ENCODE peak calls at places on chromosomes 4 and X, in eight cellular contexts. Y is upper lobe of right lung; G is MM.1S; N is CD4-positive, alpha-beta T cell; U is GM13976; X is GM13977; Z is heart left ventricle; F is fibroblast of the aortic adventitia. A is an unnamed sample.
A peak's percentile ranks its signal among the peaks of the same experiment; 100 is the strongest.

GRCh38 chrX:53594354-53594753 is 92.2 kb downstream of the HUWE1 start:
- DNase-seq in Y (no peak), G (no peak), N (no peak), U (no peak), X (no peak), Z (no peak), F (no peak), A (no peak)

GRCh38 chr4:8915201-8916200 is 43.9 kb upstream of the HMX1 start:
- DNase-seq in Y (peak; percentile 59), G (no peak), N (no peak), U (peak; percentile 22), X (peak; percentile 10), Z (peak; percentile 10), F (no peak), A (peak; percentile 45)

GRCh38 chrX:11579856-11580595 is 85.7 kb downstream of the ARHGAP6 start:
- DNase-seq in Y (no peak), G (no peak), N (no peak), U (no peak), X (no peak), Z (no peak), F (peak; percentile 17), A (no peak)

GRCh38 chrX:13934731-13935130 is 95.0 kb downstream of the GEMIN8 start:
- DNase-seq in Y (no peak), G (no peak), N (no peak), U (no peak), X (no peak), Z (no peak), F (no peak), A (no peak)

GRCh38 chr4:1009647-1010521 is 1.5 kb upstream of the FGFRL1 start:
- DNase-seq in Y (peak; percentile 89), G (no peak), N (peak; percentile 54), U (peak; percentile 92), X (peak; percentile 94), Z (peak; percentile 78), F (peak; percentile 41), A (peak; percentile 68)

GRCh38 chr4:139560396-139561084 is 4.5 kb upstream of the SETD7 start:
- DNase-seq in Y (no peak), G (no peak), N (no peak), U (peak; percentile 47), X (peak; percentile 48), Z (no peak), F (no peak), A (peak; percentile 57)

GRCh38 chrX:138710311-138710791 is 1.2 kb downstream of the FGF13 start:
- DNase-seq in Y (no peak), G (no peak), N (no peak), U (no peak), X (peak; percentile 18), Z (no peak), F (no peak), A (no peak)

GRCh38 chr4:185726931-185727330 is 85.1 kb downstream of the SORBS2 start:
- DNase-seq in Y (no peak), G (no peak), N (no peak), U (no peak), X (no peak), Z (no peak), F (no peak), A (no peak)

GRCh38 chr4:175330652-175331051 is 412.5 kb downstream of the ADAM29 start:
- DNase-seq in Y (no peak), G (no peak), N (no peak), U (no peak), X (no peak), Z (no peak), F (peak; percentile 18), A (no peak)

GRCh38 chr4:85724801-85725548 is 250.0 kb downstream of the ARHGAP24 start:
- DNase-seq in Y (no peak), G (no peak), N (no peak), U (no peak), X (no peak), Z (no peak), F (peak; percentile 57), A (no peak)

GRCh38 chr4:151098191-151098590 is 1.2 kb upstream of the RPS3A start:
- DNase-seq in Y (no peak), G (no peak), N (no peak), U (peak; percentile 47), X (peak; percentile 50), Z (no peak), F (no peak), A (peak; percentile 45)

GRCh38 chr4:128871948-128872347 is 62.4 kb downstream of the JADE1 start:
- DNase-seq in Y (no peak), G (no peak), N (no peak), U (no peak), X (no peak), Z (no peak), F (peak; percentile 51), A (no peak)

GRCh38 chr4:77044458-77045124 is 31.2 kb downstream of the CCNI start:
- DNase-seq in Y (no peak), G (peak; percentile 61), N (no peak), U (no peak), X (peak; percentile 22), Z (no peak), F (peak; percentile 78), A (no peak)

GRCh38 chr4:40661803-40662202 is 32.1 kb upstream of the RBM47 start:
- DNase-seq in Y (no peak), G (no peak), N (no peak), U (no peak), X (no peak), Z (no peak), F (no peak), A (no peak)

GRCh38 chr4:110454456-110454855 is 21.5 kb upstream of the ENPEP start:
- DNase-seq in Y (no peak), G (no peak), N (no peak), U (no peak), X (no peak), Z (no peak), F (no peak), A (no peak)

GRCh38 chr4:145888393-145888792 is 50.2 kb downstream of the ZNF827 start:
- DNase-seq in Y (no peak), G (no peak), N (no peak), U (no peak), X (no peak), Z (no peak), F (no peak), A (no peak)

GRCh38 chr4:21769404-21770147 is 179.0 kb downstream of the KCNIP4 start:
- DNase-seq in Y (no peak), G (no peak), N (no peak), U (no peak), X (no peak), Z (no peak), F (peak; percentile 83), A (no peak)

DNA sequence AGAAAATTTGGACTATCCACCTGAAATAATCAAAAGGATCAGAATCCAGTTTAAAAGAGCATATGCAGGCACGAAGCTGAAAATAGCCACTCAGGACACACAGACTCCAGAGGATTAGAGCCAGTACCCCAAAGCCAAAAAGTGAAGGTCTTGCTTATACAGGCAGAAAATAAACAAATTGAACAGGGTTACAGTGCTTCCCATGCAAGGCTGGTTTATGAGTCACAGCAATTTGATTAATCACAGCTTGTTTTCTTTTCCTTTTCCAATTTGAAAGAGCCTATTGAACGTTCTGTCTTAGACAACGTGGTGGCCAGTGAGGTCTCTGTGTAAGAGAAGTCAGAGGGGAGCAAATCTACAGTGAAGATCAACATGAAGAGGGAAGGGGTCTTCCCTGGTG is 10.2 kb downstream of the HGFAC start:
- DNase-seq in Y (no peak), G (no peak), N (no peak), U (no peak), X (no peak), Z (no peak), F (peak; percentile 55), A (no peak)
- TF ChIP-seq CTCF in Y (no peak), G (no peak), N (no peak), U (no peak), X (no peak), Z (no peak), F (no peak), A (no peak)

GRCh38 chr4:25658357-25658771 is 2.7 kb downstream of the SLC34A2 start:
- DNase-seq in Y (peak; percentile 56), G (no peak), N (no peak), U (no peak), X (no peak), Z (no peak), F (no peak), A (no peak)

GRCh38 chr4:25663778-25664177 is 8.1 kb downstream of the SLC34A2 start:
- DNase-seq in Y (peak; percentile 21), G (no peak), N (no peak), U (no peak), X (no peak), Z (no peak), F (no peak), A (no peak)

GRCh38 chr4:25666031-25666630 is 10.5 kb downstream of the SLC34A2 start:
- DNase-seq in Y (peak; percentile 58), G (no peak), N (no peak), U (no peak), X (no peak), Z (no peak), F (no peak), A (no peak)

GRCh38 chr4:25658777-25659176 is 3.1 kb downstream of the SLC34A2 start:
- DNase-seq in Y (peak; percentile 71), G (no peak), N (no peak), U (no peak), X (no peak), Z (no peak), F (no peak), A (no peak)

DNA sequence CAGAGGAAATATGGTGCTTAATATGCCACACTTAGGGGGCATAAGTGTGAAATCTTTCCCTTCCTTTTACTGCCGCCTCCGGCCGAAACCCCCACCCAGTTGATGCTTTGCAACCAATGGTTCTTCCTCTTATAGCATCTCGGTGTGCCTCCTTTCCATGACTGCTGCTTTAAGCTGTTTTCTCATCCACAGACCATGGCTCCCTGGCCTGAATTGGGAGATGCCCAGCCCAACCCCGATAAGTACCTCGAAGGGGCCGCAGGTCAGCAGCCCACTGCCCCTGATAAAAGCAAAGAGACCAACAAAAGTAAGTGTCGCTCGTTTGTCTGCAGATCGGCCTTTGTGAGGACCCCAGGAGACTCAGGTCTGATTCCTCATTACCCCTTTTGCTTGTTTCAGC is 6.7 kb downstream of the SLC34A2 start:
- DNase-seq in Y (peak; percentile 53), G (no peak), N (no peak), U (no peak), X (no peak), Z (no peak), F (no peak), A (no peak)
- TF ChIP-seq CTCF in Y (no peak), G (no peak), N (no peak), U (no peak), X (no peak), Z (no peak), F (no peak), A (no peak)

DNA sequence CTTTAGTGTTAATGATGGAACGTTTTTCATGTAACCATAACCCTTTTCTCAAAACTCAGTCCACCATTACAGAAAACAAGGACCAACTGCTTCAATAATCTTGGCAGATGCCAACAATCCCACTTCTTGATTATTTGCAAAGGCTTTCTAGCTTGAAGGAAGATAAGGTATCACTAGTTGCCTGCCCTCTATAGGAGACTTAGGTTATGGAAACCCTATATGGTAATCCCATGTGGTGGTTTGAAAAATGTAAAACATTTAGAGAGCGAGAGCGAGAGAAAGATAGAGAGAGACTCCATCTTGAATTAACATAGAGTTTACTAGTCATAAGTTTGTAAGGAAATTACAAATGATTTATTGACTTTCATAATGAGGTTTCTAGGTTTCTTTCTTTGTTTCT is 1627.5 kb upstream of the TENM3 start:
- DNase-seq in Y (no peak), G (no peak), N (no peak), U (no peak), X (no peak), Z (no peak), F (no peak), A (no peak)
- TF ChIP-seq CTCF in Y (no peak), G (peak; percentile 13), N (no peak), U (no peak), X (no peak), Z (no peak), F (no peak), A (no peak)

GRCh38 chrX:77597090-77597489 is 149.9 kb downstream of the FGF16 start:
- DNase-seq in Y (no peak), G (no peak), N (no peak), U (no peak), X (no peak), Z (no peak), F (peak; percentile 56), A (no peak)
- TF ChIP-seq CTCF in Y (peak; percentile 32), G (peak; percentile 30), N (no peak), U (no peak), X (no peak), Z (no peak), F (peak; percentile 45), A (no peak)

A was measured in CD14-positive monocyte.